ENCODE peak calls at places on chromosomes 13 and 19, in seven cellular contexts. S, U, X, W, E, N and Z are unnamed samples.

GRCh38 chr13:31046711-31047279 is 114.3 kb downstream of the TEX26 start:
- DNase-seq in S (no peak), U (peak; percentile 68), X (no peak), W (no peak), E (peak; percentile 45), N (peak; percentile 75), Z (peak; percentile 28)

GRCh38 chr19:39411006-39411831 is 1.2 kb upstream of the PLEKHG2 start:
- DNase-seq in S (peak; percentile 83), U (peak; percentile 68), X (no peak), W (peak; percentile 69), E (no peak), N (peak; percentile 76), Z (no peak)

GRCh38 chr13:111281751-111282311 is 38.6 kb upstream of the TEX29 start:
- DNase-seq in S (no peak), U (peak; percentile 85), X (no peak), W (no peak), E (no peak), N (peak; percentile 83), Z (no peak)

GRCh38 chr19:58356971-58357797 is 3.9 kb upstream of the A1BG start:
- DNase-seq in S (no peak), U (no peak), X (peak; percentile 71), W (no peak), E (no peak), N (peak; percentile 14), Z (no peak)

GRCh38 chr19:41321600-41322270 is 11.8 kb downstream of the CCDC97 start:
- DNase-seq in S (no peak), U (peak; percentile 80), X (peak; percentile 92), W (no peak), E (peak; percentile 60), N (peak; percentile 73), Z (no peak)

GRCh38 chr13:26062853-26063444 is 11.1 kb upstream of the SHISA2 start:
- DNase-seq in S (no peak), U (peak; percentile 33), X (peak; percentile 51), W (no peak), E (no peak), N (peak; percentile 78), Z (no peak)

GRCh38 chr19:41367848-41368301 is 3.9 kb upstream of the B9D2 start:
- DNase-seq in S (no peak), U (peak; percentile 96), X (no peak), W (no peak), E (no peak), N (peak; percentile 84), Z (no peak)

GRCh38 chr13:20495087-20496023 is 30.3 kb downstream of the CRYL1 start:
- DNase-seq in S (no peak), U (peak; percentile 72), X (peak; percentile 66), W (peak; percentile 78), E (peak; percentile 41), N (peak; percentile 79), Z (no peak)

GRCh38 chr19:589693-590395 is at the start of gene HCN2:
- DNase-seq in S (no peak), U (no peak), X (peak; percentile 95), W (no peak), E (no peak), N (no peak), Z (peak; percentile 0)

GRCh38 chr13:113350065-113350937 is 13.6 kb downstream of the GRTP1 start:
- DNase-seq in S (peak; percentile 46), U (no peak), X (no peak), W (no peak), E (no peak), N (no peak), Z (no peak)

GRCh38 chr19:1068111-1069001 is 1.4 kb downstream of the ARHGAP45 start:
- DNase-seq in S (peak; percentile 97), U (no peak), X (no peak), W (peak; percentile 47), E (peak; percentile 66), N (no peak), Z (peak; percentile 61)

GRCh38 chr19:35005256-35005977 is 5.3 kb downstream of the GRAMD1A start:
- DNase-seq in S (peak; percentile 44), U (no peak), X (peak; percentile 25), W (no peak), E (peak; percentile 14), N (no peak), Z (no peak)

GRCh38 chr19:18494267-18494607 is 27.6 kb downstream of the ELL start:
- DNase-seq in S (no peak), U (peak; percentile 69), X (no peak), W (no peak), E (no peak), N (peak; percentile 39), Z (no peak)

GRCh38 chr19:7506385-7507328 is 9.2 kb upstream of the ZNF358 start:
- DNase-seq in S (peak; percentile 91), U (peak; percentile 48), X (peak; percentile 90), W (peak; percentile 87), E (peak; percentile 74), N (peak; percentile 88), Z (peak; percentile 80)

GRCh38 chr13:113598481-113598880 is 13.9 kb downstream of the TFDP1 start:
- DNase-seq in S (peak; percentile 58), U (no peak), X (no peak), W (peak; percentile 14), E (no peak), N (no peak), Z (no peak)

GRCh38 chr13:35953537-35954206 is 177.5 kb downstream of the DCLK1 start:
- DNase-seq in S (no peak), U (peak; percentile 94), X (peak; percentile 75), W (peak; percentile 86), E (peak; percentile 84), N (peak; percentile 96), Z (peak; percentile 60)

GRCh38 chr13:23557733-23558132 is 12.5 kb upstream of the TNFRSF19 start:
- DNase-seq in S (no peak), U (no peak), X (no peak), W (no peak), E (no peak), N (no peak), Z (no peak)

GRCh38 chr13:94548382-94549240 is 47.3 kb downstream of the TGDS start:
- DNase-seq in S (peak; percentile 91), U (peak; percentile 29), X (peak; percentile 79), W (peak; percentile 40), E (peak; percentile 58), N (peak; percentile 57), Z (peak; percentile 35)

GRCh38 chr13:55999709-56000108 is 1141.0 kb upstream of the PRR20A start:
- DNase-seq in S (no peak), U (no peak), X (no peak), W (no peak), E (no peak), N (no peak), Z (no peak)

GRCh38 chr13:113616991-113617749 is 32.6 kb downstream of the TFDP1 start:
- DNase-seq in S (no peak), U (peak; percentile 72), X (peak; percentile 83), W (no peak), E (peak; percentile 6), N (no peak), Z (no peak)

GRCh38 chr19:38830039-38830733 is 1.4 kb downstream of the ECH1 start:
- DNase-seq in S (no peak), U (peak; percentile 65), X (no peak), W (no peak), E (no peak), N (peak; percentile 73), Z (no peak)

GRCh38 chr13:57569981-57570380 is 61.6 kb upstream of the PCDH17 start:
- DNase-seq in S (no peak), U (no peak), X (no peak), W (no peak), E (no peak), N (no peak), Z (no peak)

GRCh38 chr13:98300956-98301641 is 124.0 kb upstream of the RNF113B start:
- DNase-seq in S (no peak), U (peak; percentile 82), X (no peak), W (no peak), E (no peak), N (peak; percentile 71), Z (no peak)

DNA sequence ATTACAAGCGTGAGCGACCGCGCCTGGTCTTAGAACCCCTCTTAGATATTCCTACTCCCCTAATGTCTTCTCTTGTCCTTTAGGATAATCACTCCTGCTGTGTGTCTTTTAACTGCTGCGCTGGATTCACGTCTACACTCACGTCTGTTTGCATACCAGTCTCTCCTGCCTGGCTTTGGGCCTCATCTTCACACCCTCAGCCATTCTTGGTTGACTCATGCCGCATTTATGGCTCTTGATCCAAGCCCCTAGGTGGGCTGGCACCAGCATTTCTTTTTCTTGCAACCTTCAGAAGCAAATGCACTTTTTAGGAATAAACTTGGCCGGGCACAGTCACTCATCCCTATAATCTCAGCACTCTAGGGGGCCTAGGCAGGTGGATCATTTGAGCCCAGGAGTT is 22.7 kb downstream of the MYO9B start:
- DNase-seq in S (no peak), U (peak; percentile 34), X (no peak), W (no peak), E (no peak), N (no peak), Z (no peak)
- H3K4me3 ChIP-seq in S (no peak overlapping the region), U (no peak overlapping the region), X (no peak overlapping the region), W (no peak overlapping the region), E (no peak overlapping the region), N (no peak overlapping the region), Z (no peak overlapping the region)

DNA sequence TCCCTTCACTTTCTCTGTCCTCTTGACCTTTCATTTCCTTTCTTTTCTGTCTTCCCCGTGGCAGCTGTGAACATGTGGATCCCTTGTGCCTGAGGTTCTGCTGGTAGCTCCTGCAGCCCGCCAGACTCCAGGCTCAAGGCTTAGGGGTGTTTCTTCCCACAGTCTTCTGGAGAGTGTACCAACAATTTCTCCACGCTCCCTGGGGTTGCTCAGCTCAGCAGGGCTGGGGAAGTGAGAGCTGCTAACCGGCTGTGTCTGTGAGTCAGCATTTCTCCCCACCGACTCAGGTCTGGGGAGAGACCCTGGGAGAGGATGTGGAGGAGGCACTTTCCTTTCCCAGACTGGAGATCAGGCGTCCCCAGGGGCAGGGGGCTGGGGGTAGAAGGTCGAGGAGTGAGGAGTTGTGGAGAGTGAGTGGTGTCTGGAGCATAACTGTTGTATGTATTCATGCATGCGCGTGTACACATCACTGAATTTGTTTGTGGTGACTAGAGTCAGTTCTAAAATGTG is 193.6 kb downstream of the KCNRG start:
- DNase-seq in S (peak; percentile 87), U (peak; percentile 76), X (peak; percentile 56), W (peak; percentile 49), E (peak; percentile 70), N (peak; percentile 90), Z (peak; percentile 54)
- H3K4me3 ChIP-seq in S (no peak overlapping the region), U (peak overlapping the region; percentile 1), X (no peak overlapping the region), W (no peak overlapping the region), E (peak overlapping the region; percentile 44), N (peak overlapping the region; percentile 22), Z (no peak overlapping the region)

DNA sequence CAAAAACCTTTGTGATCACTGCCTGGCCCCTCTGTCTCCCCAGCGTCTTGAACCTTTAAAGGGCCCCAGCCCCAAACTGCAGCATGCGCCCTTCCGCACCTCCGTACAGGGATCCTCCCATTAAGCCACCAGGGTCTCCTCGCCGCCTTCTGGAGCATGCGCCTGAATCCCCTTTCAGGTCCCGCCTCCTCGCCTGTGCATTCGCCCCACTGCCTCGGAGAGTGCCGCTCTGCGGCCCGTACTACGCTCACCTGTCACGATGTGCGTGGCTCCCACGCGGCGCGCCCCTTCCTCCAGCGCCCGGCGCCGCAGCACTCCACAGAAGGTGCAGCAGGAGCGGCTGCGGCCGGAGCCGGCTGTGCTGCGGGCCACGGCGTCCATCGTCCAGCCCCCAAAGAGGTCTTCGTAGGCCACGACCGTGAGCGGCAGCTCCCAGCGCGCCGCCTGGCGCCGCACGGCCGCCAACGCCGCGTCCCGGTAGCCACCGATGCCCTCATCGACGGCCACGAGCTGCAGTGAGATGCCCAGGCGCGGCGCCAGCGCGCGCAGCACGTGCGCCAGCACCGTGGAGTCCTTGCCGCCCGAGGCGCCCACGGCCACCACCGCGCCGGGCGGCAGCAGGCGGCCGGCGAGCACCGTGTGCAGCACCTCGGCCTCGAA is 4.3 kb downstream of the CTU1 start:
- DNase-seq in S (no peak), U (no peak), X (no peak), W (no peak), E (no peak), N (no peak), Z (no peak)
- H3K4me3 ChIP-seq in S (no peak overlapping the region), U (no peak overlapping the region), X (no peak overlapping the region), W (no peak overlapping the region), E (peak overlapping the region; percentile 19), N (no peak overlapping the region), Z (no peak overlapping the region)

GRCh38 chr13:73520566-73521290 is 461.9 kb downstream of the KLF5 start:
- DNase-seq in S (no peak), U (no peak), X (no peak), W (no peak), E (no peak), N (no peak), Z (no peak)
- H3K4me3 ChIP-seq in S (no peak overlapping the region), U (no peak overlapping the region), X (no peak overlapping the region), W (no peak overlapping the region), E (no peak overlapping the region), N (no peak overlapping the region), Z (no peak overlapping the region)